ENCODE peak calls at places on chromosomes 1 and 21, in six cellular contexts. One of them, this sample, is unnamed.

GRCh38 chr21:31218830-31219608 is 125.0 kb downstream of the TIAM1 start:
- DNase-seq in fibroblast of mammary gland: peak
- DNase-seq in mesendoderm: peak
- DNase-seq in spleen: no peak
- DNase-seq in NT2/D1: no peak
- DNase-seq in AG09309: no peak
- DNase-seq in this sample: no peak

GRCh38 chr1:178037510-178038253 is 56.2 kb upstream of the RASAL2 start:
- DNase-seq in fibroblast of mammary gland: peak
- DNase-seq in mesendoderm: peak
- DNase-seq in AG09309: no peak
- DNase-seq in spleen: peak
- DNase-seq in NT2/D1: no peak
- DNase-seq in this sample: peak

GRCh38 chr1:170864784-170865538 is 70.4 kb upstream of the MROH9 start:
- DNase-seq in spleen: no peak
- DNase-seq in NT2/D1: no peak
- DNase-seq in fibroblast of mammary gland: no peak
- DNase-seq in mesendoderm: no peak
- DNase-seq in AG09309: no peak
- DNase-seq in this sample: no peak

GRCh38 chr1:161162052-161162451 is 2.8 kb downstream of the USP21 start:
- DNase-seq in NT2/D1: no peak
- DNase-seq in spleen: no peak
- DNase-seq in mesendoderm: no peak
- DNase-seq in AG09309: no peak
- DNase-seq in fibroblast of mammary gland: no peak
- DNase-seq in this sample: no peak

GRCh38 chr1:70961374-70961773 is 86.2 kb downstream of the PTGER3 start:
- DNase-seq in spleen: no peak
- DNase-seq in mesendoderm: no peak
- DNase-seq in NT2/D1: no peak
- DNase-seq in fibroblast of mammary gland: no peak
- DNase-seq in AG09309: no peak
- DNase-seq in this sample: no peak

GRCh38 chr21:28754127-28754611 is 238.5 kb downstream of the LTN1 start:
- DNase-seq in fibroblast of mammary gland: peak
- DNase-seq in NT2/D1: no peak
- DNase-seq in spleen: no peak
- DNase-seq in mesendoderm: peak
- DNase-seq in AG09309: peak
- DNase-seq in this sample: no peak

GRCh38 chr1:247070645-247071044 is 8.0 kb downstream of the ZNF670 start:
- DNase-seq in spleen: no peak
- DNase-seq in mesendoderm: no peak
- DNase-seq in AG09309: no peak
- DNase-seq in fibroblast of mammary gland: no peak
- DNase-seq in NT2/D1: no peak
- DNase-seq in this sample: no peak

GRCh38 chr1:21216835-21217811 is 40.4 kb upstream of the EIF4G3 start:
- DNase-seq in NT2/D1: peak
- DNase-seq in mesendoderm: peak
- DNase-seq in fibroblast of mammary gland: peak
- DNase-seq in AG09309: no peak
- DNase-seq in spleen: peak
- DNase-seq in this sample: no peak

GRCh38 chr1:88609051-88609450 is 75.0 kb upstream of the PKN2 start:
- DNase-seq in fibroblast of mammary gland: no peak
- DNase-seq in mesendoderm: peak
- DNase-seq in AG09309: no peak
- DNase-seq in spleen: no peak
- DNase-seq in NT2/D1: no peak
- DNase-seq in this sample: no peak

GRCh38 chr21:39452207-39452964 is 616 bp downstream of the SH3BGR start:
- DNase-seq in NT2/D1: no peak
- DNase-seq in fibroblast of mammary gland: peak
- DNase-seq in mesendoderm: no peak
- DNase-seq in spleen: no peak
- DNase-seq in AG09309: no peak
- DNase-seq in this sample: no peak

GRCh38 chr1:154405762-154406571 is 824 bp downstream of the IL6R start:
- DNase-seq in fibroblast of mammary gland: peak
- DNase-seq in mesendoderm: peak
- DNase-seq in NT2/D1: no peak
- DNase-seq in AG09309: peak
- DNase-seq in spleen: peak
- DNase-seq in this sample: peak

GRCh38 chr1:118984086-118984989 is 3.8 kb downstream of the TBX15 start:
- DNase-seq in AG09309: no peak
- DNase-seq in spleen: no peak
- DNase-seq in NT2/D1: no peak
- DNase-seq in mesendoderm: peak
- DNase-seq in fibroblast of mammary gland: peak
- DNase-seq in this sample: no peak

GRCh38 chr1:61654067-61654466 is 70.9 kb downstream of the TM2D1 start:
- DNase-seq in fibroblast of mammary gland: no peak
- DNase-seq in NT2/D1: no peak
- DNase-seq in mesendoderm: no peak
- DNase-seq in spleen: no peak
- DNase-seq in AG09309: no peak
- DNase-seq in this sample: no peak

GRCh38 chr1:155514582-155515187 is 47.9 kb downstream of the ASH1L start:
- DNase-seq in fibroblast of mammary gland: no peak
- DNase-seq in NT2/D1: no peak
- DNase-seq in mesendoderm: no peak
- DNase-seq in AG09309: no peak
- DNase-seq in spleen: no peak
- DNase-seq in this sample: no peak

GRCh38 chr1:246372502-246372901 is 134.6 kb downstream of the SMYD3 start:
- DNase-seq in AG09309: no peak
- DNase-seq in mesendoderm: no peak
- DNase-seq in NT2/D1: no peak
- DNase-seq in spleen: peak
- DNase-seq in fibroblast of mammary gland: no peak
- DNase-seq in this sample: no peak

GRCh38 chr1:71640131-71640530 is 559.3 kb upstream of the ZRANB2 start:
- DNase-seq in AG09309: no peak
- DNase-seq in NT2/D1: no peak
- DNase-seq in mesendoderm: peak
- DNase-seq in fibroblast of mammary gland: peak
- DNase-seq in spleen: no peak
- DNase-seq in this sample: no peak

GRCh38 chr1:38029725-38030511 is 16.7 kb downstream of the POU3F1 start:
- DNase-seq in mesendoderm: peak
- DNase-seq in AG09309: no peak
- DNase-seq in spleen: no peak
- DNase-seq in NT2/D1: peak
- DNase-seq in fibroblast of mammary gland: peak
- DNase-seq in this sample: no peak

GRCh38 chr1:209103135-209103534 is 480.4 kb upstream of the CAMK1G start:
- DNase-seq in NT2/D1: no peak
- DNase-seq in mesendoderm: no peak
- DNase-seq in AG09309: no peak
- DNase-seq in fibroblast of mammary gland: no peak
- DNase-seq in spleen: no peak
- DNase-seq in this sample: no peak

GRCh38 chr1:29331731-29332130 is 95.4 kb downstream of the PTPRU start:
- DNase-seq in AG09309: no peak
- DNase-seq in mesendoderm: no peak
- DNase-seq in fibroblast of mammary gland: no peak
- DNase-seq in NT2/D1: no peak
- DNase-seq in spleen: peak
- DNase-seq in this sample: no peak

GRCh38 chr1:168179411-168180147 is 817 bp downstream of the TIPRL start:
- DNase-seq in fibroblast of mammary gland: peak
- DNase-seq in mesendoderm: peak
- DNase-seq in NT2/D1: no peak
- DNase-seq in AG09309: no peak
- DNase-seq in spleen: no peak
- DNase-seq in this sample: no peak

GRCh38 chr1:151988405-151988851 is 5.2 kb downstream of the S100A10 start:
- DNase-seq in fibroblast of mammary gland: peak
- DNase-seq in NT2/D1: no peak
- DNase-seq in spleen: no peak
- DNase-seq in AG09309: peak
- DNase-seq in mesendoderm: peak
- DNase-seq in this sample: no peak

GRCh38 chr1:43270421-43271095 is 775 bp downstream of the TMEM125 start:
- DNase-seq in AG09309: no peak
- DNase-seq in mesendoderm: peak
- DNase-seq in fibroblast of mammary gland: no peak
- DNase-seq in NT2/D1: no peak
- DNase-seq in spleen: peak
- DNase-seq in this sample: peak

GRCh38 chr21:36254106-36254941 is 65.7 kb upstream of the MORC3 start:
- DNase-seq in NT2/D1: peak
- DNase-seq in spleen: no peak
- DNase-seq in mesendoderm: no peak
- DNase-seq in AG09309: no peak
- DNase-seq in fibroblast of mammary gland: no peak
- DNase-seq in this sample: no peak
- H3K4me3 ChIP-seq in NT2/D1: no peak
- H3K4me3 ChIP-seq in spleen: no peak
- H3K4me3 ChIP-seq in mesendoderm: no peak
- H3K4me3 ChIP-seq in AG09309: no peak
- H3K4me3 ChIP-seq in fibroblast of mammary gland: no peak
- H3K4me3 ChIP-seq in this sample: no peak

DNA sequence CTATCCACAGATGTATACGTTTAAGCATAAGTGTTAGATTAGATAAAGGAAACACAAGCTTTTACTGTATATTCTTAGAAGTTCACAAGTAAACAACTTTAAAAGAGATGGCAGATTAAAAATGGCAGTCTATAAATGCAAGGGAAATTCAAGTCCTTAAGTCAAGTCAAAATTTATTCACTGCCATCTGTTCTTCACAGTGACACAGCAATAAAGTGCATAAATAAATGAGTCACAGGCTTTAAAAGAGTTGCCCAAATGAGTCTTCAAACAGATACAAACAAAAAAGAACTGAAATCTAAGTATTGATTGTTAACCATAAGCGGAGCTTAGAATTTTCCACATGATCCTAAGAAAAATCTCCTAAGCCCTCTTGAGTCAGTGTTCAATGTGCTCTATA is 50.0 kb upstream of the KCNH1 start:
- DNase-seq in NT2/D1: no peak
- DNase-seq in mesendoderm: no peak
- DNase-seq in spleen: no peak
- DNase-seq in fibroblast of mammary gland: peak
- DNase-seq in AG09309: no peak
- DNase-seq in this sample: no peak
- H3K4me3 ChIP-seq in NT2/D1: no peak
- H3K4me3 ChIP-seq in mesendoderm: no peak
- H3K4me3 ChIP-seq in spleen: no peak
- H3K4me3 ChIP-seq in fibroblast of mammary gland: no peak
- H3K4me3 ChIP-seq in AG09309: no peak
- H3K4me3 ChIP-seq in this sample: no peak

GRCh38 chr1:11598461-11598860 is 55.8 kb downstream of the FBXO2 start:
- DNase-seq in fibroblast of mammary gland: peak
- DNase-seq in spleen: no peak
- DNase-seq in mesendoderm: no peak
- DNase-seq in AG09309: peak
- DNase-seq in NT2/D1: no peak
- DNase-seq in this sample: no peak

GRCh38 chr1:11602981-11603380 is 51.2 kb downstream of the FBXO2 start:
- DNase-seq in NT2/D1: no peak
- DNase-seq in fibroblast of mammary gland: no peak
- DNase-seq in AG09309: no peak
- DNase-seq in mesendoderm: no peak
- DNase-seq in spleen: no peak
- DNase-seq in this sample: no peak

GRCh38 chr1:11606775-11607174 is 47.5 kb downstream of the FBXO2 start:
- DNase-seq in mesendoderm: no peak
- DNase-seq in AG09309: no peak
- DNase-seq in fibroblast of mammary gland: no peak
- DNase-seq in NT2/D1: no peak
- DNase-seq in spleen: no peak
- DNase-seq in this sample: no peak

GRCh38 chr1:11600901-11601300 is 53.3 kb downstream of the FBXO2 start:
- DNase-seq in fibroblast of mammary gland: no peak
- DNase-seq in AG09309: no peak
- DNase-seq in mesendoderm: no peak
- DNase-seq in spleen: no peak
- DNase-seq in NT2/D1: no peak
- DNase-seq in this sample: no peak

DNA sequence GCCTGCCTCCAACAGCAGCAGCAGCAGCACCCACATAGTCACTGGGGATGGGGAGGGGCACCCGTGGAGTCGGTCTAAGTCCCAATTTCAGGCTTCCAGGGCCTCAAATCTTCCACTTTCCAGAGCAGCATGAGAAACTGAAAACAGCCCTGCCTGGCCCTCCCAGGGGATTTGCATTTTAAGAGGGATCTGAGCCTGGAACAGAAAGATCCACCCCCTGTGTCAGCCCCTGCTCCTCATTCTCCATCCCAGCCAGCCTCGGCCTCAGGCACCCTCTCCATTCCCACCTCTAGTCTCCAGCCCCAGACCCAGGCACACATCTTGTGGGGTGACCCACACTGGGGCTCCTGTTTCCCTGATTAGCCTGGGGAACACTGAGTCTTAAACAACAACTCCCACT is 51.8 kb downstream of the FBXO2 start:
- DNase-seq in spleen: no peak
- DNase-seq in AG09309: no peak
- DNase-seq in mesendoderm: no peak
- DNase-seq in NT2/D1: no peak
- DNase-seq in fibroblast of mammary gland: no peak
- DNase-seq in this sample: no peak
- H3K4me3 ChIP-seq in spleen: no peak
- H3K4me3 ChIP-seq in AG09309: no peak
- H3K4me3 ChIP-seq in mesendoderm: no peak
- H3K4me3 ChIP-seq in NT2/D1: no peak
- H3K4me3 ChIP-seq in fibroblast of mammary gland: no peak
- H3K4me3 ChIP-seq in this sample: no peak

DNA sequence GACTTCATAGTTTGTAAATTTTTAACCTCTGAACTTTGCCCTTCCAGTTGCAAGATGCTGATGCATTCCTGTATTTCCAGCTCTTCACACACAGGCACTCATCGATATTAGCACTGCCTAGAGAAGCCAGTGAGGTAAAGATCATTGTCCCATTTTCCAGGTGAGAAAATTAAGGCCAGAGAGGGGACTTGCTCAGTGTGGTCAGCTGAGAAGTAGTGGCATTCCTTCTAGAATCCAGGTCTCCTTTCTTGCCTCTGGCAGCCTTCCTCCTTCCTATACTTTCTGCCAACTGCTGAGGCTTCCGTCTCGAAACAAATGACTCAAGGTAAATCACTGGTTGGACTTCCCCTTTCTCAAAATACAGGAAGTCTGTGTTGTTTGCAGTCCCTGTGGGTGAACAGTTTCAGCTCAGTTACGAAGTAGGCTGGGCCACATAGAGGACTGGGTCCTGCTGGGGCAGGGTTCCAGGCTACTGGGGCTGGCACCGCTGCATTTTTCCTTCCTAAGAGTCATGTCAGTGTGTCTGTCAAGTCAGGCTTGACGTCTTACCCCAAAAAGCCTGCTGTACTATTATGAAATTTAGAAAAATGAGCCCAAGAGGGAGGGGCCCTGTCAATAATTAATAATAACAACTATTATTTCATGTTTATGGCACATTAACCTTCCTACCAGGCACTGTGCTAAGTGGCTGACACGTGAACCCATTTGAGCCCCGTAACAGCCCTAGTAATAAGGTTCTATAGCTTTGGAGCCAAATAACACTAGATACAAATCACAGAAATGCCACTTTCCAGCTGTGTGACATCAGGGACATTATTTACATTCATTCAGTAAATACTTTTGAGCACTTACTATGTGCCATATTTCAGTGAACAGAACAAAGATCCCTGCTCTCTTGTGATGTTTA is 16.6 kb upstream of the RNF19B start:
- DNase-seq in NT2/D1: no peak
- DNase-seq in mesendoderm: no peak
- DNase-seq in AG09309: peak
- DNase-seq in spleen: peak
- DNase-seq in fibroblast of mammary gland: peak
- DNase-seq in this sample: peak
- H3K4me3 ChIP-seq in NT2/D1: no peak
- H3K4me3 ChIP-seq in mesendoderm: no peak
- H3K4me3 ChIP-seq in AG09309: no peak
- H3K4me3 ChIP-seq in spleen: no peak
- H3K4me3 ChIP-seq in fibroblast of mammary gland: no peak
- H3K4me3 ChIP-seq in this sample: no peak

This sample was measured in breast epithelium.